ENCODE peak calls at places on chromosomes 6 and 20, in ten cellular contexts. H, A, N, E, K, Z, O, L, I and G are unnamed samples.

GRCh38 chr6:626236-626635 is 30.7 kb downstream of the HUS1B start:
- DNase-seq in I (no peak), H (peak), O (no peak), Z (no peak), N (no peak), A (no peak), E (no peak), L (no peak), K (no peak), G (peak)

GRCh38 chr6:75023634-75024033 is 182.2 kb downstream of the COL12A1 start:
- DNase-seq in O (no peak), N (no peak), L (no peak), I (no peak), H (peak), E (no peak), Z (no peak), A (peak), K (no peak), G (peak)

GRCh38 chr20:13017235-13017634 is 8.5 kb downstream of the SPTLC3 start:
- DNase-seq in K (no peak), I (no peak), H (peak), A (no peak), Z (no peak), O (no peak), E (no peak), N (no peak), L (no peak), G (peak)

GRCh38 chr6:166864333-166864732 is 92.0 kb downstream of the RNASET2 start:
- DNase-seq in I (no peak), H (no peak), E (no peak), O (no peak), Z (no peak), K (no peak), N (no peak), A (no peak), L (no peak), G (no peak)

GRCh38 chr20:36173451-36173933 is 19.0 kb downstream of the EPB41L1 start:
- DNase-seq in H (no peak), Z (no peak), N (no peak), O (no peak), I (no peak), L (no peak), E (no peak), K (no peak), A (no peak), G (peak)

GRCh38 chr20:32965581-32966373 is 38.5 kb downstream of the SUN5 start:
- DNase-seq in H (no peak), O (no peak), A (no peak), E (no peak), Z (no peak), I (no peak), K (no peak), L (no peak), N (no peak), G (no peak)

GRCh38 chr6:101722991-101723579 is 329.6 kb downstream of the GRIK2 start:
- DNase-seq in A (no peak), K (no peak), L (no peak), E (peak), I (no peak), O (no peak), Z (peak), N (no peak), H (peak), G (peak)

GRCh38 chr6:21507811-21508210 is 85.7 kb upstream of the SOX4 start:
- DNase-seq in A (peak), L (no peak), E (peak), H (no peak), K (peak), O (no peak), N (no peak), I (no peak), Z (no peak), G (no peak)

GRCh38 chr6:52420668-52421358 is 671 bp downstream of the EFHC1 start:
- DNase-seq in N (no peak), E (peak), L (no peak), I (no peak), A (peak), O (no peak), K (no peak), H (peak), Z (no peak), G (peak)

GRCh38 chr6:2763876-2764540 is 1.2 kb upstream of the WRNIP1 start:
- DNase-seq in L (no peak), K (no peak), N (no peak), H (no peak), I (no peak), A (no peak), E (no peak), O (no peak), Z (no peak), G (no peak)

GRCh38 chr20:50039706-50040431 is 57.1 kb downstream of the SNAI1 start:
- DNase-seq in Z (no peak), L (no peak), O (no peak), A (no peak), I (no peak), K (no peak), N (no peak), H (no peak), E (no peak), G (no peak)

GRCh38 chr20:44993343-44993742 is 27.0 kb downstream of the STK4 start:
- DNase-seq in E (peak), H (peak), L (no peak), A (peak), K (no peak), I (no peak), N (no peak), O (no peak), Z (no peak), G (peak)

GRCh38 chr6:44636576-44637248 is 249.2 kb downstream of the CDC5L start:
- DNase-seq in Z (no peak), N (no peak), O (no peak), L (no peak), E (no peak), I (no peak), H (no peak), A (no peak), K (no peak), G (no peak)

GRCh38 chr6:28673800-28674671 is 148.4 kb downstream of the GPX5 start:
- DNase-seq in O (no peak), L (peak), N (peak), Z (peak), E (peak), I (no peak), H (peak), A (peak), K (peak), G (peak)

GRCh38 chr6:139020689-139021088 is 7.9 kb upstream of the ABRACL start:
- DNase-seq in I (peak), N (no peak), K (no peak), E (no peak), L (no peak), Z (no peak), O (no peak), H (no peak), A (no peak), G (no peak)

GRCh38 chr20:9978395-9979004 is 56.3 kb upstream of the ANKEF1 start:
- DNase-seq in K (peak), Z (peak), I (no peak), E (peak), O (peak), A (peak), N (no peak), L (peak), H (peak), G (peak)

GRCh38 chr6:27617046-27617687 is 144.3 kb upstream of the ZNF184 start:
- DNase-seq in Z (no peak), H (peak), E (peak), N (no peak), O (no peak), I (no peak), A (peak), K (no peak), L (no peak), G (peak)

GRCh38 chr20:32582659-32583580 is 2.2 kb downstream of the NOL4L start:
- DNase-seq in L (no peak), E (no peak), A (no peak), Z (no peak), H (peak), K (no peak), N (no peak), O (no peak), I (no peak), G (no peak)

GRCh38 chr6:158778005-158778527 is 41.1 kb downstream of the EZR start:
- DNase-seq in K (no peak), H (no peak), O (no peak), L (no peak), E (no peak), I (no peak), Z (no peak), A (no peak), N (no peak), G (no peak)

GRCh38 chr20:33825340-33826269 is 14.5 kb downstream of the CHMP4B start:
- DNase-seq in N (no peak), E (no peak), L (no peak), A (no peak), K (no peak), I (peak), O (no peak), H (no peak), Z (peak), G (no peak)

GRCh38 chr6:41470341-41471063 is 75.7 kb upstream of the FOXP4 start:
- DNase-seq in A (peak), H (peak), O (peak), E (no peak), K (no peak), I (no peak), L (no peak), N (peak), Z (no peak), G (peak)

GRCh38 chr6:167569879-167570278 is 245.0 kb downstream of the TTLL2 start:
- DNase-seq in E (no peak), A (no peak), K (no peak), O (no peak), H (no peak), Z (no peak), L (no peak), N (no peak), I (no peak), G (no peak)

GRCh38 chr6:134519456-134519855 is 201.5 kb upstream of the SGK1 start:
- DNase-seq in E (peak), Z (no peak), I (no peak), O (peak), L (no peak), N (peak), H (no peak), A (peak), K (no peak), G (no peak)

GRCh38 chr6:12637960-12638641 is 78.5 kb upstream of the PHACTR1 start:
- DNase-seq in L (peak), Z (peak), K (peak), A (peak), O (no peak), H (peak), E (peak), N (peak), I (no peak), G (peak)

GRCh38 chr20:911882-912600 is 4.1 kb downstream of the ANGPT4 start:
- DNase-seq in H (no peak), I (no peak), K (peak), N (no peak), Z (no peak), O (no peak), L (no peak), A (no peak), E (no peak), G (no peak)

GRCh38 chr20:7347409-7347808 is 579.9 kb downstream of the BMP2 start:
- DNase-seq in Z (no peak), E (no peak), L (no peak), A (no peak), I (no peak), O (no peak), N (no peak), H (no peak), K (no peak), G (no peak)

GRCh38 chr6:155085582-155086253 is 90.6 kb downstream of the TIAM2 start:
- DNase-seq in E (peak), N (no peak), H (peak), Z (peak), O (no peak), A (peak), K (peak), L (no peak), I (peak), G (peak)

GRCh38 chr6:45591306-45591705 is 213.6 kb upstream of the SUPT3H start:
- DNase-seq in O (no peak), A (no peak), E (peak), K (no peak), L (no peak), I (no peak), H (peak), Z (peak), N (no peak), G (peak)

GRCh38 chr20:61954276-61955021 is 111.2 kb downstream of the TAF4 start:
- DNase-seq in N (no peak), Z (no peak), E (no peak), K (no peak), A (no peak), L (peak), H (no peak), O (no peak), I (no peak), G (no peak)

GRCh38 chr6:34237722-34238506 is 1.2 kb downstream of the HMGA1 start:
- DNase-seq in H (peak), L (peak), K (no peak), A (peak), Z (no peak), I (peak), O (no peak), N (peak), E (no peak), G (peak)

GRCh38 chr6:49517919-49518318 is 18.2 kb downstream of the GLYATL3 start:
- DNase-seq in E (no peak), H (no peak), L (no peak), N (no peak), Z (no peak), A (no peak), K (no peak), I (no peak), O (no peak), G (no peak)

GRCh38 chr6:17905611-17906592 is 81.5 kb downstream of the KIF13A start:
- DNase-seq in K (no peak), O (no peak), N (no peak), E (peak), A (peak), Z (peak), L (no peak), H (peak), I (no peak), G (peak)

GRCh38 chr6:81751388-81752083 is 945 bp downstream of the TENT5A start:
- DNase-seq in N (peak), E (no peak), I (peak), A (peak), H (peak), K (peak), L (no peak), O (peak), Z (no peak), G (peak)

GRCh38 chr20:11372831-11373230 is 544.9 kb upstream of the BTBD3 start:
- DNase-seq in A (no peak), Z (no peak), N (no peak), O (no peak), I (no peak), E (no peak), H (no peak), L (no peak), K (no peak), G (peak)

GRCh38 chr6:158431560-158431959 is 119.3 kb downstream of the TULP4 start:
- DNase-seq in E (no peak), A (no peak), O (no peak), K (no peak), L (no peak), N (no peak), H (no peak), Z (no peak), I (no peak), G (no peak)

GRCh38 chr6:170048615-170049256 is 242.1 kb downstream of the DLL1 start:
- DNase-seq in E (no peak), L (no peak), A (no peak), O (peak), Z (no peak), I (peak), N (no peak), K (no peak), H (peak), G (peak)

GRCh38 chr6:126040826-126041225 is 54.5 kb downstream of the TRMT11 start:
- DNase-seq in O (no peak), L (no peak), N (no peak), I (peak), H (peak), Z (peak), K (no peak), E (peak), A (peak), G (peak)

GRCh38 chr6:41581381-41581991 is 35.3 kb downstream of the FOXP4 start:
- DNase-seq in L (no peak), A (peak), N (no peak), K (peak), E (peak), Z (peak), I (no peak), H (peak), O (no peak), G (peak)